ENCODE peak calls at places on chromosome 2, in seven cellular contexts. O, T, M, Z, C, J and R are unnamed samples.
A peak's percentile ranks its signal among the peaks of the same experiment; 100 is the strongest.

GRCh38 chr2:60230037-60230436 is 323.4 kb downstream of the BCL11A start:
- DNase-seq in O (no peak), T (no peak), M (peak; percentile 25), Z (no peak), C (no peak), J (no peak), R (no peak)

GRCh38 chr2:181462032-181462431 is 4.8 kb downstream of the ITGA4 start:
- DNase-seq in O (no peak), T (no peak), M (peak; percentile 59), Z (no peak), C (no peak), J (no peak), R (no peak)

GRCh38 chr2:182586426-182586825 is 129.6 kb upstream of the DNAJC10 start:
- DNase-seq in O (no peak), T (no peak), M (peak; percentile 13), Z (no peak), C (no peak), J (no peak), R (no peak)

GRCh38 chr2:65377556-65378307 is 54.7 kb downstream of the SPRED2 start:
- DNase-seq in O (no peak), T (no peak), M (no peak), Z (no peak), C (peak; percentile 77), J (no peak), R (peak; percentile 61)

GRCh38 chr2:119212139-119212800 is 11.4 kb upstream of the STEAP3 start:
- DNase-seq in O (no peak), T (no peak), M (no peak), Z (no peak), C (no peak), J (no peak), R (no peak)

GRCh38 chr2:238506669-238507068 is 79.9 kb downstream of the ASB1 start:
- DNase-seq in O (no peak), T (no peak), M (no peak), Z (no peak), C (no peak), J (no peak), R (no peak)

GRCh38 chr2:197599285-197599965 is 76.0 kb downstream of the RFTN2 start:
- DNase-seq in O (peak; percentile 28), T (peak; percentile 49), M (peak; percentile 75), Z (peak; percentile 69), C (no peak), J (no peak), R (no peak)

GRCh38 chr2:15799432-15799827 is 140.9 kb upstream of the MYCN start:
- DNase-seq in O (no peak), T (no peak), M (peak; percentile 26), Z (no peak), C (no peak), J (no peak), R (no peak)

GRCh38 chr2:42030196-42030759 is 17.5 kb upstream of the PKDCC start:
- DNase-seq in O (no peak), T (no peak), M (no peak), Z (no peak), C (no peak), J (no peak), R (no peak)

GRCh38 chr2:212409560-212409959 is 129.0 kb downstream of the ERBB4 start:
- DNase-seq in O (no peak), T (no peak), M (no peak), Z (no peak), C (no peak), J (no peak), R (no peak)

GRCh38 chr2:1661891-1662605 is 82.3 kb downstream of the PXDN start:
- DNase-seq in O (no peak), T (no peak), M (no peak), Z (no peak), C (no peak), J (no peak), R (no peak)

GRCh38 chr2:23286765-23287155 is 98.2 kb upstream of the KLHL29 start:
- DNase-seq in O (no peak), T (no peak), M (no peak), Z (no peak), C (peak; percentile 63), J (no peak), R (no peak)

GRCh38 chr2:9089831-9090230 is 86.3 kb upstream of the MBOAT2 start:
- DNase-seq in O (no peak), T (no peak), M (no peak), Z (no peak), C (no peak), J (no peak), R (no peak)

GRCh38 chr2:108987111-108987510 is 1.9 kb downstream of the EDAR start:
- DNase-seq in O (no peak), T (peak; percentile 17), M (no peak), Z (no peak), C (no peak), J (no peak), R (no peak)

GRCh38 chr2:113872201-113872600 is 17.7 kb upstream of the ACTR3 start:
- DNase-seq in O (no peak), T (no peak), M (no peak), Z (no peak), C (peak; percentile 68), J (no peak), R (peak; percentile 51)

GRCh38 chr2:26907416-26907815 is 59.5 kb downstream of the DPYSL5 start:
- DNase-seq in O (no peak), T (no peak), M (no peak), Z (no peak), C (no peak), J (no peak), R (no peak)

GRCh38 chr2:196413821-196414274 is 225.7 kb upstream of the CCDC150 start:
- DNase-seq in O (no peak), T (no peak), M (peak; percentile 77), Z (no peak), C (no peak), J (no peak), R (no peak)

GRCh38 chr2:230713331-230714121 is 884 bp downstream of the CAB39 start:
- DNase-seq in O (no peak), T (peak; percentile 86), M (peak; percentile 51), Z (peak; percentile 46), C (no peak), J (peak; percentile 44), R (no peak)

DNA sequence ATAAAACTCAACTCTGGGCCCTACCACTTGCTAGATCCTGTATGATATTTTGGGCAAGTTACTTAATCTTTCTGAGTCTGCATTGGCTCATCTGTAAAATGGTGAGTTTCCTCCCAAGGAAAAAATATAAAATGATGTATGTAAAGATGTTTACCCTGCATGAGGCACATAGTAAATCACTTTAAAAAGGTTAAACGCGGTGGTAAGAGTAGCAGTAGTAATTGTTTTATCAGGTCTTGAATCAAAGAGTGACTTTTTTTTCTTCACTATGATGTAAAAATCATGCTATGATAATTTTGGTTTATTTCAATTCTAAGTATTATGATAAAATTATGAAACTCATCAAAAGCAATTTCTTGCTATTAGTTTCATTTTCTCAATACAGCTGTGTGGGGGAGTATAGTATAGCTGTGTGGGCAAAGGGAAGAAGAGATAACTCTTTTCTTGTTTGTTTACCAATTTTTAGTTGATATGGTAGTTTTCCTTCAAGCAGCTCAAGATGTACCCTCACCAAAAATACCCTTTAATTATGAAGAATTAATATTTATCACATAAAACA is 10.7 kb downstream of the ARHGAP15 start:
- DNase-seq in O (no peak), T (no peak), M (no peak), Z (no peak), C (no peak), J (no peak), R (no peak)
- H3K4me3 ChIP-seq in O (no peak overlapping the region), T (no peak overlapping the region), M (peak overlapping the region; percentile 49), Z (no peak overlapping the region), C (no peak overlapping the region), J (no peak overlapping the region), R (no peak overlapping the region)

DNA sequence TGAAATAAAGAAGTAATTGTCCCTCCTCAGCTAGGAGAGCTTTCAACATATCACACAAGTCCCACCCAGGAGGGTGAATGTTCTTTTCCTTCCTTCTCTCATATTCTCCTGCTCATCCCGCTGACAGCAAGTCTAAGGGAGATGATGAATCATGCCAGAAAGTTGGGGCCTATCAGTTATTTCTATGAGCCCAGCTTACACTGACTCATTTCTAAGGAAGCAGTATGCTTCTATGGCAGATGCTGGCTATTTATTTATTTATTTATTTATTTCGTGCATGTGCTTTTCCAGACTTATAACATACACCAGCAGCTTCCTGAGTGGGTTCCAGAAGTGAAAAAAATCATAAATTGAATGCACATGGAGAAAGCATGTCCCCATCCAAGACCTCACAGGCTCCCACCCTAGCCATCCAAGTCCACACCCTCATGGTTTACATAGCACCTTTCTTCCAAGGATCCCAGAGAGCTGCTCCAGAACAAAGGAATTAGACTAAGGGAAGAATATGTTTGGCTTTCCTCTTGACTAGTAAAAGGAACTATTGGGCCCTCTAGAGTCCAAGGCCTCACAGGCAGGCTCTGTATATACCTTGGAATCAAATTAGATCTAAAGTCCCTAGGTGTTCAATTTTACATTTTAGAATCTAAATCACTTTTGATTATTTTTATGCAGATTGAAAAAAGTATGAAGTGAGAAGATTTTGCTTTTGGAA is 1074.2 kb upstream of the ZEB2 start:
- DNase-seq in O (peak; percentile 3), T (peak; percentile 52), M (no peak), Z (no peak), C (peak; percentile 88), J (no peak), R (no peak)
- TF ChIP-seq CTCF in O (no peak), T (no peak), M (no peak), Z (no peak), C (peak; percentile 40), J (no peak), R (no peak)

GRCh38 chr2:201126308-201127127 is 10.6 kb downstream of the CFLAR start:
- DNase-seq in O (no peak), T (no peak), M (peak; percentile 84), Z (no peak), C (no peak), J (no peak), R (no peak)

GRCh38 chr2:201130524-201131186 is 14.7 kb downstream of the CFLAR start:
- DNase-seq in O (no peak), T (peak; percentile 39), M (peak; percentile 66), Z (no peak), C (peak; percentile 75), J (no peak), R (peak; percentile 27)

GRCh38 chr2:201129044-201129505 is 13.1 kb downstream of the CFLAR start:
- DNase-seq in O (no peak), T (no peak), M (peak; percentile 76), Z (peak; percentile 78), C (peak; percentile 50), J (peak; percentile 46), R (peak; percentile 37)

GRCh38 chr2:201127128-201127521 is 11.2 kb downstream of the CFLAR start:
- DNase-seq in O (no peak), T (no peak), M (peak; percentile 61), Z (no peak), C (no peak), J (no peak), R (no peak)

DNA sequence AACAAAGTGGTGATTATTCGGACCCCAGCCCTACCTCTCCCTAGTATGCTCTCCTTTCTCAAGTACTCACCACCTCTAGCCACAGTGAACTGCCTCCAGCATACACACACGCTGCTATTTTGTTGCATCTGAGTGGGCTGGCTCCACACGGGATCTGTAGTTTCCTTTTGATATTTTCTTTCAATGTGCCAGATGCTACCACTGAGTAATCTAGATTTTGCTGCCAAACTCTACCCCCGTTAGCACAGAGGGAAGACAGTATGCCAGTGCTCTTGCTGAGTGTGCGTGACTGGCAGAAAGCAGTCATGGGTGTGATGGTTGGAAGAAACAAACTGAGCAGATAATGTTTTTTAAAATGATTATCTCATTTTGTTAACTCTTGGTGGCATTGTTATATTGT is 11.6 kb downstream of the CFLAR start:
- DNase-seq in O (no peak), T (no peak), M (peak; percentile 68), Z (no peak), C (peak; percentile 80), J (no peak), R (peak; percentile 38)
- H3K4me3 ChIP-seq in O (peak overlapping the region; percentile 25), T (peak overlapping the region; percentile 20), M (peak overlapping the region; percentile 88), Z (no peak overlapping the region), C (peak overlapping the region; percentile 12), J (peak overlapping the region; percentile 5), R (no peak overlapping the region)

GRCh38 chr2:155368934-155369333 is 670.4 kb downstream of the KCNJ3 start:
- DNase-seq in O (no peak), T (no peak), M (no peak), Z (peak; percentile 12), C (no peak), J (no peak), R (no peak)
- TF ChIP-seq CTCF in O (peak; percentile 46), T (no peak), M (no peak), Z (peak; percentile 33), C (no peak), J (peak; percentile 22), R (peak; percentile 13)